ENCODE peak calls at places on chromosomes 7 and 10, in ten cellular contexts. U, Z, I, V, C, F, M, E, G and P are unnamed samples.

GRCh38 chr10:15504101-15504840 is 133.2 kb upstream of the FAM171A1 start:
- DNase-seq in M (no peak), I (peak), Z (no peak), U (no peak), F (peak), G (peak), C (no peak), E (no peak), V (no peak), P (no peak)

GRCh38 chr7:26617066-26617465 is 247.3 kb downstream of the SKAP2 start:
- DNase-seq in G (no peak), I (no peak), F (no peak), M (no peak), V (no peak), Z (no peak), E (no peak), C (no peak), U (no peak), P (no peak)

GRCh38 chr7:64951250-64951848 is 39.5 kb downstream of the ZNF117 start:
- DNase-seq in U (no peak), V (peak), C (peak), E (peak), G (peak), F (peak), I (peak), Z (no peak), M (peak), P (no peak)

GRCh38 chr7:37448057-37448636 is 517 bp downstream of the ELMO1 start:
- DNase-seq in C (no peak), U (no peak), G (peak), V (no peak), F (peak), I (no peak), M (no peak), E (no peak), Z (no peak), P (no peak)

GRCh38 chr10:119442758-119443060 is 99.8 kb downstream of the RGS10 start:
- DNase-seq in C (no peak), Z (peak), G (no peak), U (no peak), V (no peak), E (no peak), M (no peak), I (no peak), F (no peak), P (no peak)

GRCh38 chr7:15947749-15948148 is 261.3 kb upstream of the MEOX2 start:
- DNase-seq in Z (no peak), C (no peak), U (no peak), M (no peak), E (no peak), V (no peak), F (no peak), G (peak), I (peak), P (no peak)

GRCh38 chr7:64314493-64315020 is 796 bp downstream of the ZNF736 start:
- DNase-seq in G (no peak), C (no peak), F (no peak), Z (no peak), M (no peak), U (no peak), V (no peak), E (no peak), I (no peak), P (no peak)

GRCh38 chr7:15905251-15906040 is 219.0 kb upstream of the MEOX2 start:
- DNase-seq in F (no peak), V (no peak), G (no peak), U (no peak), M (no peak), Z (no peak), E (no peak), C (no peak), I (no peak), P (no peak)

GRCh38 chr10:33484787-33485186 is 150.3 kb upstream of the NRP1 start:
- DNase-seq in I (peak), M (no peak), U (no peak), C (no peak), V (peak), G (peak), F (no peak), Z (no peak), E (peak), P (no peak)

GRCh38 chr7:124909808-124910207 is 19.8 kb downstream of the POT1 start:
- DNase-seq in C (no peak), E (no peak), Z (no peak), M (no peak), F (no peak), I (no peak), V (no peak), G (no peak), U (no peak), P (no peak)

GRCh38 chr7:2764621-2765020 is 76.6 kb downstream of the AMZ1 start:
- DNase-seq in V (no peak), F (no peak), M (no peak), G (no peak), I (no peak), E (no peak), C (no peak), Z (no peak), U (no peak), P (no peak)

GRCh38 chr7:12570148-12570528 is 382 bp upstream of the SCIN start:
- DNase-seq in Z (peak), G (peak), M (no peak), V (peak), U (no peak), I (peak), C (no peak), F (no peak), E (no peak), P (no peak)

GRCh38 chr7:4849390-4849789 is 12.4 kb downstream of the PAPOLB start:
- DNase-seq in C (no peak), V (peak), G (peak), M (peak), F (peak), U (no peak), I (peak), E (no peak), Z (no peak), P (no peak)